ENCODE peak calls at places on chromosomes 11 and 22, in four cellular contexts. T is H9, C is H1, R is mesenchymal stem cell. X is an unnamed sample.

GRCh38 chr11:74185695-74186094 is 14.6 kb downstream of the PPME1 start:
- DNase-seq in R (peak), T (no peak), C (no peak), X (no peak)

GRCh38 chr11:57248780-57249383 is 11.8 kb upstream of the APLNR start:
- DNase-seq in R (peak), T (peak), C (peak), X (peak)

GRCh38 chr22:24185501-24186351 is 4.4 kb downstream of the SUSD2 start:
- DNase-seq in T (no peak), C (no peak), R (no peak), X (no peak)

GRCh38 chr22:33874206-33874605 is 46.1 kb downstream of the LARGE1 start:
- DNase-seq in C (no peak), R (no peak), T (no peak), X (no peak)

GRCh38 chr11:34339149-34340064 is 18.4 kb downstream of the ABTB2 start:
- DNase-seq in R (no peak), T (no peak), C (no peak), X (no peak)

GRCh38 chr11:57597461-57597892 is at the start of gene SERPING1:
- DNase-seq in R (no peak), C (no peak), T (no peak), X (no peak)

GRCh38 chr11:81987829-81988472 is 745.7 kb downstream of the FAM181B start:
- DNase-seq in C (no peak), R (peak), T (no peak), X (no peak)

GRCh38 chr22:40409613-40410113 is 39.3 kb downstream of the SGSM3 start:
- DNase-seq in T (no peak), C (no peak), R (no peak), X (no peak)

GRCh38 chr11:72814139-72814830 is at the start of gene ATG16L2:
- DNase-seq in R (peak), C (peak), T (peak), X (peak)

GRCh38 chr11:85165819-85166218 is 461.3 kb downstream of the DLG2 start:
- DNase-seq in R (no peak), T (no peak), C (no peak), X (no peak)

GRCh38 chr11:134532921-134533421 is 120.9 kb upstream of the B3GAT1 start:
- DNase-seq in T (peak), C (peak), R (no peak), X (no peak)

GRCh38 chr11:3001496-3001895 is 9.4 kb upstream of the NAP1L4 start:
- DNase-seq in T (no peak), R (no peak), C (no peak), X (no peak)
- H3K9ac ChIP-seq in T (no peak), R (no peak), C (no peak), X (no peak)

GRCh38 chr11:3837793-3838192 is 3.0 kb downstream of the RHOG start:
- DNase-seq in T (no peak), R (no peak), C (no peak), X (no peak)
- H3K4me2 ChIP-seq in T (no peak), R (no peak), C (no peak), X (no peak)

GRCh38 chr11:86475027-86475426 is 100.3 kb downstream of the CCDC81 start:
- DNase-seq in R (no peak), T (no peak), C (no peak), X (no peak)
- H2BK12ac ChIP-seq in R (peak), T (no peak), C (no peak), X (no peak)

DNA sequence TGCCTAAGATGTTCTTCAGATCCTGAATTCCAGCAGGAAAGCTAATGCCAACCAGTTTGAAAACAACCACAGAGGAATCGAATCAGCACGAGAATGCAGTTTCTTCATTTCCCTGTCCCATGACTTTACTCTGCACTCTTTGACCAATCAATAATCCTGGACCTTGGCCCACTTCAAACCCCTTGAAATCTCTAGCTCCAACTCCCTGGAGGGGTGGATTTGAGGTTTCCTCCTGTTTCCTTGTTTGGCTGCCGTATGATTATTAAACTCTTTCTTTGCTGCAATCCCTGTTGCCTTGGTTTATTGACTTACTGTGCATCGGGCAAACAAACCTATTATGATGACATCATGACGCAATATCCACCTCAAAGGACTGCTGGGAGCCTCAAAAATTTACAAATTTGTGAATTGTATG is 109.3 kb downstream of the FBXO7 start:
- DNase-seq in C (no peak), T (no peak), R (peak), X (no peak)
- H3K9ac ChIP-seq in C (no peak), T (no peak), R (peak), X (no peak)

GRCh38 chr22:30245181-30245984 is 1.2 kb downstream of the LIF start:
- DNase-seq in R (no peak), T (peak), C (no peak), X (no peak)
- H3K4me2 ChIP-seq in R (peak), T (peak), C (peak), X (peak)